ENCODE peak calls at places on chromosome 2, in four cellular contexts. One of them, this sample, is unnamed.

GRCh38 chr2:25178976-25179375 is 10.6 kb upstream of the POMC start:
- DNase-seq in amniotic stem cell: no peak
- DNase-seq in cardiac septum: peak
- DNase-seq in GF-D8: no peak
- DNase-seq in this sample: no peak

GRCh38 chr2:24616606-24617005 is 125.6 kb downstream of the NCOA1 start:
- DNase-seq in amniotic stem cell: no peak
- DNase-seq in cardiac septum: no peak
- DNase-seq in GF-D8: no peak
- DNase-seq in this sample: peak

GRCh38 chr2:149799296-149799695 is 211.7 kb upstream of the MMADHC start:
- DNase-seq in amniotic stem cell: no peak
- DNase-seq in cardiac septum: no peak
- DNase-seq in GF-D8: no peak
- DNase-seq in this sample: peak

GRCh38 chr2:235495373-235496238 is 1.8 kb downstream of the AGAP1 start:
- DNase-seq in amniotic stem cell: no peak
- DNase-seq in cardiac septum: peak
- DNase-seq in GF-D8: no peak
- DNase-seq in this sample: peak

GRCh38 chr2:239370403-239370802 is 30.4 kb downstream of the HDAC4 start:
- DNase-seq in amniotic stem cell: no peak
- DNase-seq in cardiac septum: peak
- DNase-seq in GF-D8: no peak
- DNase-seq in this sample: no peak

GRCh38 chr2:157787364-157787938 is 88.7 kb downstream of the ACVR1 start:
- DNase-seq in amniotic stem cell: no peak
- DNase-seq in cardiac septum: no peak
- DNase-seq in GF-D8: no peak
- DNase-seq in this sample: no peak

GRCh38 chr2:238859636-238860347 is 11.9 kb downstream of the TWIST2 start:
- DNase-seq in amniotic stem cell: no peak
- DNase-seq in cardiac septum: no peak
- DNase-seq in GF-D8: no peak
- DNase-seq in this sample: no peak

GRCh38 chr2:200740907-200741306 is 70.8 kb upstream of the BZW1 start:
- DNase-seq in amniotic stem cell: no peak
- DNase-seq in cardiac septum: no peak
- DNase-seq in GF-D8: no peak
- DNase-seq in this sample: no peak

GRCh38 chr2:205741256-205741978 is 59.1 kb downstream of the NRP2 start:
- DNase-seq in amniotic stem cell: no peak
- DNase-seq in cardiac septum: no peak
- DNase-seq in GF-D8: no peak
- DNase-seq in this sample: no peak

GRCh38 chr2:39008663-39009062 is 112.2 kb downstream of the SOS1 start:
- DNase-seq in amniotic stem cell: no peak
- DNase-seq in cardiac septum: no peak
- DNase-seq in GF-D8: no peak
- DNase-seq in this sample: no peak

GRCh38 chr2:226352941-226353558 is 446.6 kb downstream of the IRS1 start:
- DNase-seq in amniotic stem cell: no peak
- DNase-seq in cardiac septum: no peak
- DNase-seq in GF-D8: no peak
- DNase-seq in this sample: no peak

GRCh38 chr2:66813976-66814375 is 379.1 kb downstream of the MEIS1 start:
- DNase-seq in amniotic stem cell: no peak
- DNase-seq in cardiac septum: no peak
- DNase-seq in GF-D8: no peak
- DNase-seq in this sample: no peak

GRCh38 chr2:132276571-132276981 is 114.8 kb upstream of the ANKRD30BL start:
- DNase-seq in amniotic stem cell: no peak
- DNase-seq in cardiac septum: no peak
- DNase-seq in GF-D8: no peak
- DNase-seq in this sample: no peak

GRCh38 chr2:13252615-13253014 is 535.9 kb downstream of the TRIB2 start:
- DNase-seq in amniotic stem cell: no peak
- DNase-seq in cardiac septum: no peak
- DNase-seq in GF-D8: no peak
- DNase-seq in this sample: no peak

GRCh38 chr2:117976581-117976980 is 37.3 kb downstream of the CCDC93 start:
- DNase-seq in amniotic stem cell: no peak
- DNase-seq in cardiac septum: no peak
- DNase-seq in GF-D8: no peak
- DNase-seq in this sample: no peak

GRCh38 chr2:172231508-172231907 is 128.8 kb upstream of the DLX2 start:
- DNase-seq in amniotic stem cell: no peak
- DNase-seq in cardiac septum: no peak
- DNase-seq in GF-D8: no peak
- DNase-seq in this sample: no peak

GRCh38 chr2:230677182-230677946 is 35.3 kb upstream of the CAB39 start:
- DNase-seq in amniotic stem cell: no peak
- DNase-seq in cardiac septum: peak
- DNase-seq in GF-D8: no peak
- DNase-seq in this sample: no peak

GRCh38 chr2:196170202-196170680 is 1.1 kb downstream of the STK17B start:
- DNase-seq in amniotic stem cell: no peak
- DNase-seq in cardiac septum: no peak
- DNase-seq in GF-D8: no peak
- DNase-seq in this sample: peak

GRCh38 chr2:218406949-218407703 is 7.5 kb downstream of the CTDSP1 start:
- DNase-seq in amniotic stem cell: no peak
- DNase-seq in cardiac septum: no peak
- DNase-seq in GF-D8: peak
- DNase-seq in this sample: peak

GRCh38 chr2:105781274-105781673 is 36.6 kb downstream of the NCK2 start:
- DNase-seq in amniotic stem cell: no peak
- DNase-seq in cardiac septum: peak
- DNase-seq in GF-D8: no peak
- DNase-seq in this sample: no peak

GRCh38 chr2:105797298-105797819 is 52.6 kb downstream of the NCK2 start:
- DNase-seq in amniotic stem cell: no peak
- DNase-seq in cardiac septum: no peak
- DNase-seq in GF-D8: peak
- DNase-seq in this sample: no peak

GRCh38 chr2:118791511-118791910 is 55.9 kb downstream of the EN1 start:
- DNase-seq in amniotic stem cell: no peak
- DNase-seq in cardiac septum: no peak
- DNase-seq in GF-D8: no peak
- DNase-seq in this sample: no peak

GRCh38 chr2:231932985-231933915 is 7.1 kb upstream of the NPPC start:
- DNase-seq in amniotic stem cell: no peak
- DNase-seq in cardiac septum: no peak
- DNase-seq in GF-D8: no peak
- DNase-seq in this sample: no peak

GRCh38 chr2:127413782-127414743 is 4.2 kb upstream of the PROC start:
- DNase-seq in amniotic stem cell: peak
- DNase-seq in cardiac septum: no peak
- DNase-seq in GF-D8: no peak
- DNase-seq in this sample: no peak

GRCh38 chr2:170371231-170371630 is 193.3 kb downstream of the MYO3B start:
- DNase-seq in amniotic stem cell: no peak
- DNase-seq in cardiac septum: no peak
- DNase-seq in GF-D8: no peak
- DNase-seq in this sample: no peak

GRCh38 chr2:59182249-59182648 is 941.1 kb upstream of the FANCL start:
- DNase-seq in amniotic stem cell: peak
- DNase-seq in cardiac septum: no peak
- DNase-seq in GF-D8: no peak
- DNase-seq in this sample: peak

GRCh38 chr2:67295851-67296250 is 101.3 kb upstream of the ETAA1 start:
- DNase-seq in amniotic stem cell: no peak
- DNase-seq in cardiac septum: no peak
- DNase-seq in GF-D8: no peak
- DNase-seq in this sample: no peak

GRCh38 chr2:72963423-72964145 is 46.3 kb downstream of the EMX1 start:
- DNase-seq in amniotic stem cell: no peak
- DNase-seq in cardiac septum: no peak
- DNase-seq in GF-D8: no peak
- DNase-seq in this sample: peak

GRCh38 chr2:151891566-151892194 is 63.5 kb upstream of the ARL5A start:
- DNase-seq in amniotic stem cell: no peak
- DNase-seq in cardiac septum: no peak
- DNase-seq in GF-D8: no peak
- DNase-seq in this sample: no peak

GRCh38 chr2:105437708-105438103 is 38.9 kb upstream of the FHL2 start:
- DNase-seq in amniotic stem cell: no peak
- DNase-seq in cardiac septum: no peak
- DNase-seq in GF-D8: no peak
- DNase-seq in this sample: no peak

This sample was measured in neural progenitor cell.